ENCODE peak calls at places on chromosome 13, in eight cellular contexts. One of them, this sample, is unnamed.

GRCh38 chr13:35780613-35781012 is 304.1 kb upstream of the MAB21L1 start:
- DNase-seq in AG10803: no peak
- DNase-seq in mesothelial cell of epicardium: no peak
- DNase-seq in hypothalamus: no peak
- DNase-seq in HTR-8/SVneo: no peak
- DNase-seq in A172: no peak
- DNase-seq in HS-5: no peak
- DNase-seq in LoVo: no peak
- DNase-seq in this sample: no peak

GRCh38 chr13:66689628-66690027 is 540.5 kb downstream of the PCDH9 start:
- DNase-seq in HS-5: no peak
- DNase-seq in mesothelial cell of epicardium: no peak
- DNase-seq in hypothalamus: no peak
- DNase-seq in HTR-8/SVneo: no peak
- DNase-seq in AG10803: no peak
- DNase-seq in A172: no peak
- DNase-seq in LoVo: no peak
- DNase-seq in this sample: no peak

GRCh38 chr13:33787051-33787591 is 30.8 kb upstream of the RFC3 start:
- DNase-seq in LoVo: peak
- DNase-seq in mesothelial cell of epicardium: no peak
- DNase-seq in HTR-8/SVneo: peak
- DNase-seq in HS-5: no peak
- DNase-seq in hypothalamus: no peak
- DNase-seq in AG10803: peak
- DNase-seq in A172: peak
- DNase-seq in this sample: no peak

GRCh38 chr13:24943136-24943535 is 152.8 kb upstream of the PABPC3 start:
- DNase-seq in hypothalamus: no peak
- DNase-seq in HS-5: no peak
- DNase-seq in HTR-8/SVneo: no peak
- DNase-seq in AG10803: no peak
- DNase-seq in mesothelial cell of epicardium: no peak
- DNase-seq in A172: no peak
- DNase-seq in LoVo: no peak
- DNase-seq in this sample: no peak

GRCh38 chr13:46184277-46184699 is 2.3 kb upstream of the LCP1 start:
- DNase-seq in AG10803: no peak
- DNase-seq in mesothelial cell of epicardium: no peak
- DNase-seq in A172: no peak
- DNase-seq in HS-5: no peak
- DNase-seq in LoVo: no peak
- DNase-seq in hypothalamus: no peak
- DNase-seq in HTR-8/SVneo: no peak
- DNase-seq in this sample: no peak

GRCh38 chr13:106689906-106690305 is 122.0 kb upstream of the ARGLU1 start:
- DNase-seq in HS-5: no peak
- DNase-seq in AG10803: no peak
- DNase-seq in LoVo: no peak
- DNase-seq in hypothalamus: no peak
- DNase-seq in mesothelial cell of epicardium: no peak
- DNase-seq in A172: no peak
- DNase-seq in HTR-8/SVneo: no peak
- DNase-seq in this sample: no peak

GRCh38 chr13:47085346-47085745 is 188.5 kb upstream of the HTR2A start:
- DNase-seq in LoVo: no peak
- DNase-seq in hypothalamus: no peak
- DNase-seq in A172: no peak
- DNase-seq in HS-5: peak
- DNase-seq in AG10803: peak
- DNase-seq in mesothelial cell of epicardium: no peak
- DNase-seq in HTR-8/SVneo: no peak
- DNase-seq in this sample: no peak

GRCh38 chr13:19329365-19329764 is 147.7 kb upstream of the TUBA3C start:
- DNase-seq in HS-5: no peak
- DNase-seq in AG10803: no peak
- DNase-seq in mesothelial cell of epicardium: no peak
- DNase-seq in HTR-8/SVneo: no peak
- DNase-seq in LoVo: no peak
- DNase-seq in hypothalamus: no peak
- DNase-seq in A172: no peak
- DNase-seq in this sample: no peak

GRCh38 chr13:32175307-32175706 is 139.9 kb downstream of the ZAR1L start:
- DNase-seq in AG10803: peak
- DNase-seq in HTR-8/SVneo: no peak
- DNase-seq in hypothalamus: no peak
- DNase-seq in HS-5: no peak
- DNase-seq in A172: no peak
- DNase-seq in LoVo: no peak
- DNase-seq in mesothelial cell of epicardium: no peak
- DNase-seq in this sample: no peak

This sample was measured in epithelial cell of proximal tubule.